ENCODE peak calls at places on chromosomes 1 and 21, in nine cellular contexts. Z is heart right ventricle, F is testis, P is heart left ventricle, M is fibroblast of pulmonary artery, C is HCT116, I is A549, Q is AG04450, Y is cardiac fibroblast. J is an unnamed sample.

GRCh38 chr1:115958866-115959265 is 17.4 kb upstream of the SLC22A15 start:
- DNase-seq in Z (no peak), F (no peak), P (no peak), M (no peak), C (no peak), I (no peak), Q (no peak), Y (no peak), J (no peak)

GRCh38 chr1:157363660-157364140 is 188.6 kb downstream of the FCRL5 start:
- DNase-seq in Z (no peak), F (peak), P (no peak), M (peak), C (peak), I (peak), Q (no peak), Y (peak), J (peak)

GRCh38 chr21:28885853-28886177 is 106.9 kb downstream of the LTN1 start:
- DNase-seq in Z (no peak), F (no peak), P (no peak), M (no peak), C (no peak), I (no peak), Q (no peak), Y (no peak), J (no peak)

GRCh38 chr21:27132270-27132669 is 165.4 kb upstream of the ADAMTS5 start:
- DNase-seq in Z (no peak), F (no peak), P (no peak), M (peak), C (no peak), I (no peak), Q (peak), Y (peak), J (no peak)

GRCh38 chr1:89844236-89844807 is 23.5 kb downstream of the LRRC8D start:
- DNase-seq in Z (no peak), F (no peak), P (no peak), M (no peak), C (no peak), I (peak), Q (no peak), Y (peak), J (no peak)

GRCh38 chr1:202170726-202171125 is 10.3 kb upstream of the PTPN7 start:
- DNase-seq in Z (no peak), F (no peak), P (no peak), M (no peak), C (no peak), I (no peak), Q (no peak), Y (no peak), J (no peak)

GRCh38 chr1:219190605-219191004 is 16.9 kb downstream of the LYPLAL1 start:
- DNase-seq in Z (no peak), F (no peak), P (no peak), M (no peak), C (no peak), I (no peak), Q (no peak), Y (no peak), J (no peak)

GRCh38 chr1:2088434-2088833 is 38.2 kb downstream of the PRKCZ start:
- DNase-seq in Z (no peak), F (no peak), P (no peak), M (peak), C (no peak), I (no peak), Q (peak), Y (peak), J (peak)

GRCh38 chr1:41019353-41019745 is 2.2 kb downstream of the SLFNL1 start:
- DNase-seq in Z (no peak), F (no peak), P (no peak), M (no peak), C (no peak), I (no peak), Q (no peak), Y (no peak), J (no peak)

GRCh38 chr1:243264718-243265117 is 8.9 kb downstream of the SDCCAG8 start:
- DNase-seq in Z (no peak), F (no peak), P (no peak), M (peak), C (no peak), I (peak), Q (no peak), Y (peak), J (peak)

GRCh38 chr21:44972821-44973220 is 33.0 kb downstream of the SLX9 start:
- DNase-seq in Z (no peak), F (no peak), P (no peak), M (no peak), C (no peak), I (peak), Q (no peak), Y (peak), J (no peak)

GRCh38 chr1:240976685-240977084 is 364.7 kb upstream of the GREM2 start:
- DNase-seq in Z (no peak), F (no peak), P (no peak), M (no peak), C (no peak), I (no peak), Q (no peak), Y (no peak), J (no peak)
- TF ChIP-seq CTCF in Z (no peak), F (no peak), P (no peak), M (no peak), C (no peak), I (no peak), Q (no peak), Y (no peak), J (no peak)

GRCh38 chr1:46550751-46551231 is 656 bp downstream of the KNCN start:
- DNase-seq in Z (no peak), F (no peak), P (no peak), M (no peak), C (no peak), I (no peak), Q (no peak), Y (no peak), J (no peak)
- H3K4me3 ChIP-seq in Z (no peak), F (no peak), P (no peak), M (no peak), C (no peak), I (no peak), Q (no peak), Y (no peak), J (no peak)

GRCh38 chr1:147492207-147492606 is 49.1 kb upstream of the BCL9 start:
- DNase-seq in Z (no peak), F (no peak), P (no peak), M (no peak), C (no peak), I (no peak), Q (no peak), Y (no peak), J (no peak)
- TF ChIP-seq CTCF in Z (no peak), F (no peak), P (no peak), M (no peak), C (peak), I (no peak), Q (no peak), Y (no peak), J (no peak)

DNA sequence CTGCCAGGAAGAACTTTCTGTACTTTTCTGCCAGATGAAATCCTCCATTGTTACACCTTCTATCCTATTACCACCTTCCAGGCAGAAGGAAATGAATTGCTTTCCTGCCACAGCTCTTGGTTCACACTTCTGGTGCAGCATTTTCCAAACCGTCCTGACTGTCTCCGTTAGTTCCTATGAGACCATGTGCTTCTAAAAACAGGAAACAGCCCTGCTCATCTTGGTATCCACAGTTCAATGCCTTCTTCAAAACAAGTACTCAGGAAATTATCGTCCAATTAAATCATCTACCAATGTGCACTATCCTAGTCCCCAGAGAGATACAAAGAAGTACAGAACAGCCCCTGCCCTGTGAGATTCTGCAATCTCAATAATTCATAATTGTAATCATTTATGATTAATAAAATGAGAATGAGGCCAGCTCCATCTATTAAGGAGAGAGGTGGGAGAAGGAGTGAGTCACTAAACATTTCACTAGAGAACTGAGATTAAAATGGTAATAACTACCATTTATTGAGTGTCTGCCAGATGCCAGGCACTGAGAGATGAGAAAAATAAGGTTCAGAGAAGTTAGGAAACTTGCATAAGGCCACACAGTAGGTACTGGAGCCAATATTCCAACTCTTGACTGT is 11.2 kb downstream of the CLEC20A start:
- DNase-seq in Z (no peak), F (no peak), P (no peak), M (peak), C (no peak), I (no peak), Q (no peak), Y (peak), J (no peak)
- H3K4me3 ChIP-seq in Z (no peak), F (no peak), P (no peak), M (no peak), C (no peak), I (no peak), Q (no peak), Y (no peak), J (no peak)

J was measured in brain microvascular endothelial cell.